ENCODE peak calls at places on chromosome 11, in five cellular contexts. One of them, this sample, is unnamed. For H3K4me1, the result is how much of the 10 kb centered on the place peaks cover.

GRCh38 chr11:92107331-92107730 is 117.3 kb upstream of the FAT3 start:
- DNase-seq in suprapubic skin: no peak
- DNase-seq in lung: no peak
- DNase-seq in SK-N-SH: no peak
- DNase-seq in colonic mucosa: no peak
- DNase-seq in this sample: no peak

GRCh38 chr11:68688881-68689280 is 4.5 kb downstream of the GAL start:
- DNase-seq in suprapubic skin: no peak
- DNase-seq in lung: no peak
- DNase-seq in SK-N-SH: no peak
- DNase-seq in colonic mucosa: no peak
- DNase-seq in this sample: no peak

GRCh38 chr11:108793611-108794010 is 128.7 kb downstream of the DDX10 start:
- DNase-seq in suprapubic skin: no peak
- DNase-seq in lung: no peak
- DNase-seq in SK-N-SH: no peak
- DNase-seq in colonic mucosa: no peak
- DNase-seq in this sample: no peak

GRCh38 chr11:75319035-75319877 is 32.2 kb downstream of the ARRB1 start:
- DNase-seq in suprapubic skin: no peak
- DNase-seq in lung: no peak
- DNase-seq in SK-N-SH: no peak
- DNase-seq in colonic mucosa: peak
- DNase-seq in this sample: no peak

GRCh38 chr11:112881461-112881860 is 79.8 kb upstream of the NCAM1 start:
- DNase-seq in suprapubic skin: peak
- DNase-seq in lung: peak
- DNase-seq in SK-N-SH: peak
- DNase-seq in colonic mucosa: peak
- DNase-seq in this sample: no peak

GRCh38 chr11:105377870-105378269 is 232.0 kb upstream of the GRIA4 start:
- DNase-seq in suprapubic skin: no peak
- DNase-seq in lung: no peak
- DNase-seq in SK-N-SH: no peak
- DNase-seq in colonic mucosa: no peak
- DNase-seq in this sample: no peak

GRCh38 chr11:132422725-132423124 is 1052.3 kb downstream of the NTM start:
- DNase-seq in suprapubic skin: no peak
- DNase-seq in lung: no peak
- DNase-seq in SK-N-SH: no peak
- DNase-seq in colonic mucosa: no peak
- DNase-seq in this sample: no peak

GRCh38 chr11:79708319-79708928 is 267.6 kb upstream of the TENM4 start:
- DNase-seq in suprapubic skin: no peak
- DNase-seq in lung: no peak
- DNase-seq in SK-N-SH: peak
- DNase-seq in colonic mucosa: peak
- DNase-seq in this sample: no peak

GRCh38 chr11:71466358-71466757 is 13.4 kb downstream of the NADSYN1 start:
- DNase-seq in suprapubic skin: no peak
- DNase-seq in lung: no peak
- DNase-seq in SK-N-SH: no peak
- DNase-seq in colonic mucosa: no peak
- DNase-seq in this sample: no peak

GRCh38 chr11:124732230-124732629 is 7.5 kb upstream of the NRGN start:
- DNase-seq in suprapubic skin: no peak
- DNase-seq in lung: no peak
- DNase-seq in SK-N-SH: no peak
- DNase-seq in colonic mucosa: no peak
- DNase-seq in this sample: no peak

GRCh38 chr11:73323464-73323863 is 15.4 kb downstream of the ARHGEF17 start:
- DNase-seq in suprapubic skin: peak
- DNase-seq in lung: peak
- DNase-seq in SK-N-SH: peak
- DNase-seq in colonic mucosa: peak
- DNase-seq in this sample: no peak

GRCh38 chr11:34145847-34146381 is 40.5 kb downstream of the NAT10 start:
- DNase-seq in suprapubic skin: no peak
- DNase-seq in lung: no peak
- DNase-seq in SK-N-SH: no peak
- DNase-seq in colonic mucosa: no peak
- DNase-seq in this sample: no peak

GRCh38 chr11:10023202-10023601 is 270.8 kb downstream of the SBF2 start:
- DNase-seq in suprapubic skin: no peak
- DNase-seq in lung: no peak
- DNase-seq in SK-N-SH: no peak
- DNase-seq in colonic mucosa: no peak
- DNase-seq in this sample: no peak

GRCh38 chr11:13169709-13170108 is 107.9 kb upstream of the BMAL1 start:
- DNase-seq in suprapubic skin: no peak
- DNase-seq in lung: peak
- DNase-seq in SK-N-SH: no peak
- DNase-seq in colonic mucosa: no peak
- DNase-seq in this sample: no peak

GRCh38 chr11:96215094-96215782 is 127.8 kb downstream of the MAML2 start:
- DNase-seq in suprapubic skin: no peak
- DNase-seq in lung: no peak
- DNase-seq in SK-N-SH: no peak
- DNase-seq in colonic mucosa: peak
- DNase-seq in this sample: no peak

GRCh38 chr11:85717360-85717927 is 31.4 kb upstream of the CCDC89 start:
- DNase-seq in suprapubic skin: no peak
- DNase-seq in lung: no peak
- DNase-seq in SK-N-SH: no peak
- DNase-seq in colonic mucosa: no peak
- DNase-seq in this sample: no peak

GRCh38 chr11:71075116-71075720 is 177.2 kb downstream of the SHANK2 start:
- DNase-seq in suprapubic skin: no peak
- DNase-seq in lung: no peak
- DNase-seq in SK-N-SH: no peak
- DNase-seq in colonic mucosa: no peak
- DNase-seq in this sample: no peak

GRCh38 chr11:116984589-116984988 is 113.6 kb downstream of the SIK3 start:
- DNase-seq in suprapubic skin: no peak
- DNase-seq in lung: no peak
- DNase-seq in SK-N-SH: no peak
- DNase-seq in colonic mucosa: no peak
- DNase-seq in this sample: no peak

GRCh38 chr11:26704249-26704648 is 17.6 kb downstream of the SLC5A12 start:
- DNase-seq in suprapubic skin: no peak
- DNase-seq in lung: no peak
- DNase-seq in SK-N-SH: no peak
- DNase-seq in colonic mucosa: peak
- DNase-seq in this sample: no peak

GRCh38 chr11:128227466-128227865 is 359.9 kb downstream of the ETS1 start:
- DNase-seq in suprapubic skin: no peak
- DNase-seq in lung: no peak
- DNase-seq in SK-N-SH: no peak
- DNase-seq in colonic mucosa: no peak
- DNase-seq in this sample: no peak

GRCh38 chr11:117950320-117950719 is 21.1 kb upstream of the TMPRSS13 start:
- DNase-seq in suprapubic skin: no peak
- DNase-seq in lung: peak
- DNase-seq in SK-N-SH: no peak
- DNase-seq in colonic mucosa: no peak
- DNase-seq in this sample: no peak

GRCh38 chr11:117830072-117830471 is 5.5 kb upstream of the FXYD2 start:
- DNase-seq in suprapubic skin: peak
- DNase-seq in lung: no peak
- DNase-seq in SK-N-SH: no peak
- DNase-seq in colonic mucosa: peak
- DNase-seq in this sample: peak

GRCh38 chr11:119472186-119472855 is 49.3 kb upstream of the THY1 start:
- DNase-seq in suprapubic skin: no peak
- DNase-seq in lung: no peak
- DNase-seq in SK-N-SH: no peak
- DNase-seq in colonic mucosa: no peak
- DNase-seq in this sample: peak

GRCh38 chr11:9617960-9618359 is 44.5 kb downstream of the WEE1 start:
- DNase-seq in suprapubic skin: no peak
- DNase-seq in lung: no peak
- DNase-seq in SK-N-SH: no peak
- DNase-seq in colonic mucosa: no peak
- DNase-seq in this sample: no peak

DNA sequence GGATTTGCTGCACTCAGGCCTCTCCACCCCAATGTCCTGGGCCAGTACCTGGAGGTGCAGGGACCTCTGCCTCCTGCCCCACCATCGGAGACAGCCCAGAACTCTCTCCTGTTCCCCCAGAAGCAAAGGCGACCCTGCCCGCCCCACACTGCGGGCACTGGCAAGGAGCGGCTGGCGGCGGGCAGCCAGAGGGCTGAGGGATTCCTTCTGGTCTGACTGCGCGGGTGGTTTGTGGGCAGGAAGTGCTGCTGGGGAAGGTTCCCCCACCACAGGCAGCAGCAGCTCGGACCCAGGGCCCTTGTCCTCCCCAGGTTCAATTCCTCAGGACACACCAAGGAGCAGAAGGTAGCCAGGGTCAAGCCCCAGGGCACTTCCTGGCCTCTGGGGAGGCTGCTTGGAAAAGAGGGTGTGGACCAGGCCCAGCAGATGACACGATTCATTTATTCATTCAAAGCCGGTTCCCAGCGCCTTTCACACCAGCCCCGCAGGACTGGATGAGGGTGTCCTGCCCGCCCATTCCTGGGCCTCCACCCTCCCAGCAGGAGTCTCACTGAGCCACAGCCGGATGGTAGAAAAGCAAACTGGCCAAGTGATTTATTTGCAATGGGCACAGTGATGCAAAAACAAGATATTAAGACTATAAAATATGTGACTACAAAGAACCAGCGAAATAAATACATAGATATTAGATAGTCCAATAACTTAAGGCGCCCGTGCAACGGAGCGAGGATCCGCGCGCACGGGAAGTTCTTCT is 1.2 kb downstream of the PHLDA2 start:
- DNase-seq in suprapubic skin: no peak
- DNase-seq in lung: no peak
- DNase-seq in SK-N-SH: peak
- DNase-seq in colonic mucosa: peak
- DNase-seq in this sample: no peak
- H3K27ac ChIP-seq in suprapubic skin: peak
- H3K27ac ChIP-seq in lung: no peak
- H3K27ac ChIP-seq in SK-N-SH: no peak
- H3K27ac ChIP-seq in colonic mucosa: peak
- H3K27ac ChIP-seq in this sample: peak

GRCh38 chr11:2421996-2422395 is 21.4 kb downstream of the TSSC4 start:
- DNase-seq in suprapubic skin: no peak
- DNase-seq in lung: no peak
- DNase-seq in SK-N-SH: no peak
- DNase-seq in colonic mucosa: no peak
- DNase-seq in this sample: no peak
- H3K4me1 ChIP-seq in suprapubic skin: under half
- H3K4me1 ChIP-seq in lung: under half
- H3K4me1 ChIP-seq in SK-N-SH: under half
- H3K4me1 ChIP-seq in colonic mucosa: under half
- H3K4me1 ChIP-seq in this sample: under half

GRCh38 chr11:121328213-121328966 is 35.8 kb downstream of the SC5D start:
- DNase-seq in suprapubic skin: no peak
- DNase-seq in lung: no peak
- DNase-seq in SK-N-SH: no peak
- DNase-seq in colonic mucosa: no peak
- DNase-seq in this sample: no peak
- H3K27ac ChIP-seq in suprapubic skin: no peak
- H3K27ac ChIP-seq in lung: no peak
- H3K27ac ChIP-seq in SK-N-SH: no peak
- H3K27ac ChIP-seq in colonic mucosa: no peak
- H3K27ac ChIP-seq in this sample: no peak

DNA sequence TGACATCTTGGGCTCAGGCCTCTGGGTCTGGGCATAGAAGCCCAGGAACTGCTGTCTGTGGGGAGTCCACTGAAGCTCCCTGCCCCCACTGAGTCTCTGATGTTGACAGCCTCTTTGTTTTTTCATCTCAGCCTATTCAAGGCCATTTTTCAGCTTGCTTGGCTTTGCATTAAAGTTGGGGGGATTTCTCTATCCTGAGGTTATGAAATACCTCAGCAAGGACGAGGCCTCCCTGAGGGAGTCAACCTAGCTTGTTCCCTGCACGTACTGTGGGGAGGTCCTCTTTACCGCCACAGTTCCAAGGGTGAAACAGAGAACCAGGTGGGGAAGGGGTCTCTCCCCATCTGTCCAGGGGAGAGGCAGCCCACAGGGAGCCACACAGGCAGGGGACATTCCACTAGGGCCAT is 8.4 kb downstream of the KCNQ1OT1 start:
- DNase-seq in suprapubic skin: peak
- DNase-seq in lung: no peak
- DNase-seq in SK-N-SH: no peak
- DNase-seq in colonic mucosa: no peak
- DNase-seq in this sample: no peak
- H3K4me1 ChIP-seq in suprapubic skin: under half
- H3K4me1 ChIP-seq in lung: under half
- H3K4me1 ChIP-seq in SK-N-SH: half or more
- H3K4me1 ChIP-seq in colonic mucosa: under half
- H3K4me1 ChIP-seq in this sample: half or more